ENCODE peak calls at places on chromosomes 3 and 15, in eight cellular contexts. Q is IMR-90, N is colonic mucosa, W is stomach, Y is esophagus squamous epithelium, U is tibial artery, S is K562, M is esophagus muscularis mucosa. F is an unnamed sample.

GRCh38 chr3:104519468-104519867 is 847.2 kb upstream of the ALCAM start:
- DNase-seq in S (no peak), N (no peak), M (no peak), U (no peak), Q (no peak), Y (no peak), W (no peak), F (no peak)

GRCh38 chr3:195139876-195140240 is 131.1 kb downstream of the XXYLT1 start:
- DNase-seq in M (no peak), S (peak; percentile 47), W (no peak), Y (no peak), U (no peak), Q (peak; percentile 62), N (no peak), F (no peak)

GRCh38 chr3:144039661-144040060 is 68.0 kb downstream of the DIPK2A start:
- DNase-seq in M (no peak), Q (peak; percentile 38), U (no peak), S (no peak), W (no peak), N (no peak), Y (no peak), F (no peak)

GRCh38 chr3:2838533-2839157 is 271.5 kb downstream of the IL5RA start:
- DNase-seq in Q (no peak), M (no peak), W (no peak), U (no peak), N (no peak), S (no peak), Y (no peak), F (no peak)

GRCh38 chr3:46921041-46921440 is 43.5 kb downstream of the PTH1R start:
- DNase-seq in M (no peak), N (no peak), U (peak; percentile 16), Q (no peak), S (no peak), Y (no peak), W (no peak), F (no peak)

GRCh38 chr15:28122038-28122949 is 23.2 kb upstream of the OCA2 start:
- DNase-seq in M (no peak), U (no peak), Q (no peak), N (no peak), W (no peak), Y (no peak), S (no peak), F (no peak)

GRCh38 chr15:28017423-28017924 is 81.6 kb downstream of the OCA2 start:
- DNase-seq in N (peak; percentile 14), S (no peak), W (no peak), Y (no peak), M (peak; percentile 75), Q (no peak), U (no peak), F (peak; percentile 81)

GRCh38 chr3:135924506-135924905 is 41.0 kb upstream of the PPP2R3A start:
- DNase-seq in Q (no peak), N (no peak), U (no peak), S (no peak), W (no peak), M (peak; percentile 75), Y (no peak), F (no peak)

GRCh38 chr3:146715176-146715575 is 110.0 kb upstream of the PLSCR5 start:
- DNase-seq in W (no peak), M (no peak), S (no peak), Y (no peak), Q (peak; percentile 1), U (no peak), N (no peak), F (no peak)

GRCh38 chr3:194879991-194880939 is 194.6 kb downstream of the FAM43A start:
- DNase-seq in Y (no peak), W (peak; percentile 77), N (no peak), Q (peak; percentile 47), S (no peak), M (peak; percentile 92), U (peak; percentile 76), F (no peak)

GRCh38 chr3:29853841-29854397 is 573.0 kb downstream of the RBMS3 start:
- DNase-seq in W (no peak), S (no peak), Y (no peak), U (no peak), Q (no peak), N (no peak), M (no peak), F (no peak)

GRCh38 chr3:147421184-147421912 is 12.2 kb downstream of the ZIC1 start:
- DNase-seq in Y (no peak), N (no peak), S (no peak), M (no peak), U (no peak), W (no peak), Q (no peak), F (no peak)

DNA sequence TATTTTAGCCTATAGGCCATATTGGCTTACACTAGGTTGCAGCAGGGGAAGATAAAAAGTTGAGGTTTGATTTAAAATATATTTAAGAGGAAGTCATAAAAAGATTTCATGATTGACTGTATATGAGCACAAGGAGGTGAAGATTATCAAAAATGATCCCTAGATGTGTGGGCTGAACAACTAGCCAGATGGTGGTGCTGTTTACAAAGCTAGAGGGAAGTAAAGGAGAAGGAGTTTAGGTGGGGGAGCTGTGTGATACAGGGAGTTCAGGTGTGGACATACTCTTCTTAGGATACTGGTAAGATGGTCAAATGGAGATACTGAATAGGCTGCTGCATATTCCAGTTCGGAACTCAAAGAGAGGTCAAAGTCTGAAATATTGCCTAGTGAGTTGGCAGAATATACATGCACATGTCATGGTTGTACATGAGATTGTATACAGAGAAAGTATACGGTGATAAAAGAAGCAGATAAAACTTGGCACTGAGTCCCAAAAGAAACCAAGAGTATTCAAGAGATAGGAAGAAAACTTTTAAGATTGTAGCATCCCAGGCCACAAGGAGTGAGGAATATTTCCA is 727.8 kb downstream of the NLGN1 start:
- DNase-seq in M (no peak), N (no peak), Y (no peak), U (no peak), S (peak; percentile 4), Q (peak; percentile 65), W (no peak), F (peak; percentile 32)
- TF ChIP-seq CTCF in M (peak; percentile 16), N (no peak), Y (peak; percentile 33), U (peak; percentile 27), S (no peak), Q (peak; percentile 80), W (no peak), F (peak; percentile 51)

GRCh38 chr3:54343495-54343894 is 221.1 kb downstream of the CACNA2D3 start:
- DNase-seq in S (no peak), M (no peak), Y (no peak), U (no peak), Q (no peak), W (no peak), N (no peak), F (no peak)
- H3K36me3 ChIP-seq in S (no peaks in the 10 kb centered on the region), M (no peaks in the 10 kb centered on the region), Y (no peaks in the 10 kb centered on the region), U (no peaks in the 10 kb centered on the region), Q (no peaks in the 10 kb centered on the region), W (no peaks in the 10 kb centered on the region), N (no peaks in the 10 kb centered on the region), F (no peaks in the 10 kb centered on the region)

GRCh38 chr3:132536442-132537153 is 60.5 kb upstream of the ACKR4 start:
- DNase-seq in U (no peak), W (no peak), Q (peak; percentile 18), Y (no peak), M (no peak), S (no peak), N (no peak), F (no peak)

GRCh38 chr3:132539681-132540080 is 57.4 kb upstream of the ACKR4 start:
- DNase-seq in U (no peak), N (no peak), S (no peak), W (no peak), Y (no peak), Q (no peak), M (no peak), F (no peak)

GRCh38 chr3:132538072-132538471 is 59.0 kb upstream of the ACKR4 start:
- DNase-seq in M (no peak), U (no peak), N (no peak), S (no peak), W (no peak), Q (no peak), Y (no peak), F (no peak)

GRCh38 chr3:132535575-132536441 is 61.3 kb upstream of the ACKR4 start:
- DNase-seq in U (peak; percentile 65), W (peak; percentile 65), S (peak; percentile 50), Q (peak; percentile 90), Y (no peak), M (no peak), N (peak; percentile 54), F (peak; percentile 57)

DNA sequence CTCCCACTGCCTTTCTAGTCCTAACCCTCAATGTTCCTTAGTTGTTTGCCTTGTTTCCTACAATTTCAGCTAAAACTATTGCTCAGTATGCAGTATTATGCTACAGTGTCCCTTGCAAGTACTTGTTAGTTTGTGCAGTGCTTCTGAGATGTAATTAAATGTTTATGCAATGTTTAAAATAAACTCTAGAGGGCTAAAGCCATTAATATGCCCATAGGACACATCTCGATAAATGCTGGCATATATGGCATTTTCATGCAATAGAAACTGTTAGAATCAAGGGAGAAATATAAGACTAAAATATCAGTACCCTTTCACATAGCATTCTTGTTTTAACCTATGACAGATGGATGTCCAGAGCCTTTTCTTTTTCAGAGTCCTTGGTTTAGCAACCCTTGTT is 59.8 kb upstream of the ACKR4 start:
- DNase-seq in N (no peak), S (no peak), M (no peak), Q (no peak), U (no peak), Y (no peak), W (no peak), F (no peak)
- TF ChIP-seq CTCF in N (no peak), S (no peak), M (no peak), Q (peak; percentile 19), U (no peak), Y (peak; percentile 28), W (no peak), F (no peak)

DNA sequence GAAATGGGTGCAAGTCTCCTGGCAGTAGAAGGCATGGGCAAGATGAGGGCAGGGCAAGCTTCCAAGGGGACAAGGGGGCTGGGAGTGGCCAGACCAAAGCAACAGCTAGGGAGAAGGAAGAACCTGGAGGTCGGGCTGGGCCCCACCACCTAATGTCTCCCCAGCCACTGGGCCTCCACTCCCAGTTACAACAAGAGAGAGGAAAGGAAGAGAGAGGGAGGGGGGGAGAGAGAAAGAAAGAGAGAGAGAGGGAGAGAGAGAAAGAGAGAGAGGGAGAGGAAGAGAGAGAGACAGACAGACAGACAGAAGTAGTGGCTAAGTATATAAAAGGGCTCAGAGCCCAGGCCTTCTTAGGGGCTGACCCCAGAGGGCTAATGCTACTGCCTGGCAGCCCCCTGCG is 6.9 kb downstream of the DUSP7 start:
- DNase-seq in Y (no peak), W (no peak), U (no peak), S (no peak), Q (no peak), M (no peak), N (no peak), F (no peak)
- H3K36me3 ChIP-seq in Y (peaks cover 27% of the 10 kb centered on the region), W (peaks cover 54% of the 10 kb centered on the region), U (peaks cover 36% of the 10 kb centered on the region), S (peaks cover 55% of the 10 kb centered on the region), Q (peaks cover 30% of the 10 kb centered on the region), M (peaks cover 65% of the 10 kb centered on the region), N (no peaks in the 10 kb centered on the region), F (no peaks in the 10 kb centered on the region)

GRCh38 chr15:78618490-78618934 is 2.3 kb downstream of the CHRNA3 start:
- DNase-seq in U (peak; percentile 90), N (peak; percentile 94), W (peak; percentile 91), Y (peak; percentile 20), S (peak; percentile 86), Q (peak; percentile 81), M (peak; percentile 98), F (peak; percentile 87)
- TF ChIP-seq CTCF in U (peak; percentile 87), N (peak; percentile 79), W (no peak), Y (peak; percentile 81), S (peak; percentile 84), Q (peak; percentile 81), M (peak; percentile 89), F (peak; percentile 79)